ENCODE peak calls at places on chromosomes 12 and 14, in eight cellular contexts. K is Panc1, F is stomach, X is body of pancreas, S is IMR-90, R is PC-9, V is ascending aorta, Y is left lung. Q is an unnamed sample. For H3K4me1 and H3K36me3, the result is how much of the 10 kb centered on the place peaks cover.

GRCh38 chr12:75087656-75088055 is 122.0 kb downstream of the KCNC2 start:
- DNase-seq in K (no peak), F (no peak), X (no peak), S (no peak), R (no peak), V (no peak), Y (no peak), Q (no peak)

GRCh38 chr12:104695453-104696148 is 238.9 kb downstream of the CHST11 start:
- DNase-seq in K (no peak), F (no peak), X (no peak), S (peak), R (no peak), V (peak), Y (no peak), Q (no peak)

GRCh38 chr12:57840701-57841100 is 5.8 kb downstream of the CTDSP2 start:
- DNase-seq in K (no peak), F (peak), X (peak), S (peak), R (no peak), V (no peak), Y (no peak), Q (no peak)

GRCh38 chr14:52032196-52032865 is 36.5 kb downstream of the NID2 start:
- DNase-seq in K (no peak), F (no peak), X (no peak), S (no peak), R (no peak), V (no peak), Y (no peak), Q (no peak)

GRCh38 chr14:39956372-39956771 is 524.1 kb upstream of the FBXO33 start:
- DNase-seq in K (no peak), F (no peak), X (no peak), S (no peak), R (no peak), V (no peak), Y (no peak), Q (no peak)

GRCh38 chr12:50282581-50283229 is 615 bp downstream of the LIMA1 start:
- DNase-seq in K (no peak), F (no peak), X (peak), S (peak), R (peak), V (no peak), Y (no peak), Q (no peak)

GRCh38 chr12:9792185-9792900 is 31.6 kb upstream of the CD69 start:
- DNase-seq in K (no peak), F (no peak), X (no peak), S (no peak), R (no peak), V (no peak), Y (no peak), Q (no peak)

GRCh38 chr14:97878727-97879126 is 1081.5 kb downstream of the VRK1 start:
- DNase-seq in K (no peak), F (no peak), X (peak), S (no peak), R (no peak), V (no peak), Y (no peak), Q (peak)

GRCh38 chr14:51954657-51955056 is 34.7 kb upstream of the RTRAF start:
- DNase-seq in K (no peak), F (no peak), X (no peak), S (no peak), R (no peak), V (no peak), Y (no peak), Q (no peak)

GRCh38 chr12:129298921-129299320 is 445.6 kb downstream of the GLT1D1 start:
- DNase-seq in K (no peak), F (no peak), X (no peak), S (no peak), R (no peak), V (no peak), Y (no peak), Q (no peak)

GRCh38 chr12:119179335-119180021 is 747 bp downstream of the HSPB8 start:
- DNase-seq in K (peak), F (peak), X (peak), S (peak), R (peak), V (no peak), Y (peak), Q (no peak)

GRCh38 chr14:20803221-20803620 is 577 bp upstream of the RNASE1 start:
- DNase-seq in K (no peak), F (no peak), X (no peak), S (no peak), R (no peak), V (no peak), Y (no peak), Q (peak)

GRCh38 chr14:52175982-52176502 is 91.5 kb upstream of the PTGDR start:
- DNase-seq in K (no peak), F (no peak), X (peak), S (no peak), R (no peak), V (no peak), Y (no peak), Q (no peak)

GRCh38 chr14:21060590-21061346 is 3.1 kb downstream of the RNASE8 start:
- DNase-seq in K (no peak), F (no peak), X (no peak), S (no peak), R (no peak), V (no peak), Y (no peak), Q (no peak)

GRCh38 chr12:115770643-115771042 is 506.9 kb downstream of the MED13L start:
- DNase-seq in K (no peak), F (no peak), X (no peak), S (no peak), R (no peak), V (no peak), Y (no peak), Q (no peak)

GRCh38 chr12:82620917-82621316 is 65.8 kb upstream of the TMTC2 start:
- DNase-seq in K (no peak), F (no peak), X (no peak), S (no peak), R (no peak), V (no peak), Y (no peak), Q (no peak)

GRCh38 chr12:77407951-77408350 is 342.6 kb upstream of the E2F7 start:
- DNase-seq in K (no peak), F (no peak), X (no peak), S (no peak), R (no peak), V (no peak), Y (no peak), Q (no peak)

GRCh38 chr14:38042356-38042755 is 165.3 kb upstream of the SSTR1 start:
- DNase-seq in K (no peak), F (no peak), X (peak), S (peak), R (peak), V (no peak), Y (no peak), Q (no peak)

GRCh38 chr12:24839268-24839791 is 109.6 kb downstream of the BCAT1 start:
- DNase-seq in K (no peak), F (no peak), X (no peak), S (no peak), R (no peak), V (no peak), Y (no peak), Q (no peak)

GRCh38 chr14:49966304-49966809 is 73.5 kb downstream of the ARF6 start:
- DNase-seq in K (no peak), F (peak), X (peak), S (no peak), R (no peak), V (no peak), Y (no peak), Q (no peak)

GRCh38 chr12:28032811-28033537 is 60.4 kb upstream of the PTHLH start:
- DNase-seq in K (no peak), F (no peak), X (no peak), S (peak), R (peak), V (no peak), Y (no peak), Q (no peak)

GRCh38 chr12:120258323-120258896 is 7.1 kb downstream of the PXN start:
- DNase-seq in K (no peak), F (no peak), X (no peak), S (no peak), R (no peak), V (no peak), Y (no peak), Q (no peak)

GRCh38 chr12:120261951-120262851 is 3.3 kb downstream of the PXN start:
- DNase-seq in K (no peak), F (no peak), X (no peak), S (no peak), R (peak), V (no peak), Y (no peak), Q (no peak)

GRCh38 chr12:120257041-120257821 is 8.3 kb downstream of the PXN start:
- DNase-seq in K (no peak), F (peak), X (peak), S (peak), R (no peak), V (no peak), Y (no peak), Q (peak)

GRCh38 chr12:120260607-120261006 is 4.9 kb downstream of the PXN start:
- DNase-seq in K (no peak), F (no peak), X (no peak), S (no peak), R (no peak), V (no peak), Y (no peak), Q (no peak)

GRCh38 chr12:120259418-120260202 is 5.9 kb downstream of the PXN start:
- DNase-seq in K (no peak), F (no peak), X (no peak), S (peak), R (no peak), V (no peak), Y (no peak), Q (peak)
- H3K4me1 ChIP-seq in K (half or more), F (half or more), X (half or more), S (under half), R (half or more), V (half or more), Y (half or more), Q (half or more)

GRCh38 chr12:49036029-49036428 is 17.5 kb upstream of the PRKAG1 start:
- DNase-seq in K (no peak), F (no peak), X (no peak), S (no peak), R (no peak), V (no peak), Y (no peak), Q (no peak)

GRCh38 chr12:49039421-49040363 is 20.9 kb downstream of the KMT2D start:
- DNase-seq in K (no peak), F (no peak), X (no peak), S (no peak), R (no peak), V (no peak), Y (no peak), Q (no peak)

GRCh38 chr12:49037111-49037946 is 18.8 kb upstream of the PRKAG1 start:
- DNase-seq in K (no peak), F (no peak), X (no peak), S (no peak), R (peak), V (no peak), Y (no peak), Q (no peak)

GRCh38 chr12:49038291-49038955 is 19.8 kb upstream of the PRKAG1 start:
- DNase-seq in K (no peak), F (no peak), X (no peak), S (no peak), R (peak), V (no peak), Y (no peak), Q (no peak)

GRCh38 chr12:49037947-49038237 is 19.3 kb upstream of the PRKAG1 start:
- DNase-seq in K (no peak), F (no peak), X (no peak), S (no peak), R (no peak), V (no peak), Y (no peak), Q (no peak)
- H3K36me3 ChIP-seq in K (under half), F (half or more), X (under half), S (half or more), R (under half), V (half or more), Y (under half), Q (half or more)

GRCh38 chr12:108133482-108133881 is 4.4 kb downstream of the WSCD2 start:
- DNase-seq in K (no peak), F (no peak), X (no peak), S (no peak), R (no peak), V (no peak), Y (no peak), Q (peak)
- TF ChIP-seq CTCF in K (no peak), F (no peak), X (no peak), S (no peak), R (no peak), V (no peak), Y (no peak), Q (no peak)

GRCh38 chr12:114690267-114691135 is 6.5 kb upstream of the TBX3 start:
- DNase-seq in K (no peak), F (no peak), X (no peak), S (no peak), R (no peak), V (no peak), Y (no peak), Q (no peak)
- H3K4me1 ChIP-seq in K (under half), F (under half), X (under half), S (under half), R (under half), V (under half), Y (under half), Q (under half)

GRCh38 chr14:23884541-23884904 is 69.0 kb upstream of the DHRS4 start:
- DNase-seq in K (no peak), F (no peak), X (no peak), S (no peak), R (no peak), V (no peak), Y (no peak), Q (no peak)
- H3K36me3 ChIP-seq in K (under half), F (under half), X (under half), S (under half), R (under half), V (under half), Y (under half), Q (under half)

GRCh38 chr12:54214553-54215374 is 26.0 kb upstream of the SMUG1 start:
- DNase-seq in K (peak), F (peak), X (peak), S (peak), R (peak), V (no peak), Y (peak), Q (peak)

GRCh38 chr12:54215990-54216579 is 27.3 kb upstream of the SMUG1 start:
- DNase-seq in K (no peak), F (no peak), X (peak), S (no peak), R (peak), V (no peak), Y (peak), Q (peak)

GRCh38 chr12:54210400-54210790 is 21.6 kb upstream of the SMUG1 start:
- DNase-seq in K (no peak), F (no peak), X (no peak), S (no peak), R (no peak), V (no peak), Y (no peak), Q (no peak)

GRCh38 chr12:54211920-54212319 is 23.1 kb upstream of the SMUG1 start:
- DNase-seq in K (no peak), F (no peak), X (no peak), S (no peak), R (no peak), V (no peak), Y (no peak), Q (no peak)

GRCh38 chr12:54213084-54213483 is 24.3 kb upstream of the SMUG1 start:
- DNase-seq in K (no peak), F (no peak), X (no peak), S (no peak), R (no peak), V (no peak), Y (no peak), Q (no peak)
- TF ChIP-seq CTCF in K (peak), F (no peak), X (no peak), S (no peak), R (no peak), V (no peak), Y (no peak), Q (no peak)

GRCh38 chr14:103699261-103699661 is 16.0 kb downstream of the XRCC3 start:
- DNase-seq in K (no peak), F (no peak), X (no peak), S (no peak), R (no peak), V (no peak), Y (no peak), Q (no peak)
- H3K4me1 ChIP-seq in K (under half), F (under half), X (under half), S (under half), R (under half), V (under half), Y (under half), Q (half or more)

DNA sequence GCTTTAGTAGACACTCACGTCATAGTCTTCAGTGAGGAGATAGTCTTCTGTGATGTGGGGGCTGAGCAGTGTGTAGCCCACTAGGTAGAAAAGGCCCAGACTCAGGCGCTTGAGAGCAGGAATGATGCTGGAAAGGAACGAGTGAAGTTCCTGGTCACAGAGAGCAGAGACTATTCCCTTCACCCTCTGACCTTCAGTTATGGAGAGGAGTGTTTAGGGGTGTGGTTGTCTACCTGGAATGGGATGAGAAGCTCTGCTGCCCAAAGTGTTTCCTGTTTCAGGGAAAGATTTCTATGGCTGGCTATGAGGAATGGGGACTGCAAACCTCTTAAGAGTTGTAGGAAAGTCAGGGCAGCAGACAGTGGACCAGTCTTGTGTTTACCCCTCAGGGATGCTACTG is 8.7 kb downstream of the EMG1 start:
- DNase-seq in K (no peak), F (no peak), X (no peak), S (no peak), R (no peak), V (no peak), Y (no peak), Q (no peak)
- H3K36me3 ChIP-seq in K (under half), F (half or more), X (under half), S (half or more), R (under half), V (half or more), Y (under half), Q (half or more)

GRCh38 chr12:55746913-55747231 is 4.0 kb downstream of the GDF11 start:
- DNase-seq in K (no peak), F (no peak), X (no peak), S (no peak), R (no peak), V (no peak), Y (no peak), Q (no peak)

GRCh38 chr12:55745361-55746146 is 2.6 kb downstream of the GDF11 start:
- DNase-seq in K (no peak), F (no peak), X (no peak), S (no peak), R (no peak), V (no peak), Y (no peak), Q (peak)

GRCh38 chr12:55743967-55744931 is 1.3 kb downstream of the GDF11 start:
- DNase-seq in K (no peak), F (no peak), X (no peak), S (no peak), R (no peak), V (no peak), Y (no peak), Q (peak)

GRCh38 chr12:55746147-55746912 is 3.4 kb downstream of the GDF11 start:
- DNase-seq in K (no peak), F (no peak), X (no peak), S (no peak), R (no peak), V (no peak), Y (no peak), Q (no peak)

GRCh38 chr12:55748230-55748993 is 5.5 kb downstream of the GDF11 start:
- DNase-seq in K (no peak), F (no peak), X (no peak), S (no peak), R (no peak), V (no peak), Y (no peak), Q (no peak)
- TF ChIP-seq CTCF in K (no peak), F (no peak), X (no peak), S (no peak), R (no peak), V (no peak), Y (no peak), Q (no peak)

Q was measured in left ventricle myocardium inferior.